ENCODE peak calls at places on chromosomes 7 and 10, in four cellular contexts. One of them, this sample, is unnamed.

GRCh38 chr7:80732635-80733034 is 94.2 kb downstream of the CD36 start:
- DNase-seq in neural crest cell: no peak
- DNase-seq in pancreas: no peak
- DNase-seq in neural progenitor cell: peak
- DNase-seq in this sample: no peak

GRCh38 chr7:86282014-86282682 is 361.6 kb upstream of the GRM3 start:
- DNase-seq in neural crest cell: no peak
- DNase-seq in neural progenitor cell: no peak
- DNase-seq in pancreas: peak
- DNase-seq in this sample: no peak

GRCh38 chr10:130929422-130930325 is 381.8 kb downstream of the TCERG1L start:
- DNase-seq in neural crest cell: no peak
- DNase-seq in pancreas: no peak
- DNase-seq in neural progenitor cell: no peak
- DNase-seq in this sample: no peak

GRCh38 chr10:113986316-113986715 is 57.4 kb upstream of the ADRB1 start:
- DNase-seq in pancreas: no peak
- DNase-seq in neural crest cell: no peak
- DNase-seq in neural progenitor cell: no peak
- DNase-seq in this sample: no peak

GRCh38 chr10:89857399-89857798 is 156.0 kb downstream of the KIF20B start:
- DNase-seq in neural progenitor cell: no peak
- DNase-seq in pancreas: no peak
- DNase-seq in neural crest cell: no peak
- DNase-seq in this sample: no peak

GRCh38 chr7:90920336-90920735 is 324.2 kb downstream of the CDK14 start:
- DNase-seq in pancreas: no peak
- DNase-seq in neural progenitor cell: no peak
- DNase-seq in neural crest cell: no peak
- DNase-seq in this sample: no peak

GRCh38 chr7:73700581-73701134 is 17.3 kb downstream of the BUD23 start:
- DNase-seq in neural progenitor cell: no peak
- DNase-seq in neural crest cell: no peak
- DNase-seq in pancreas: no peak
- DNase-seq in this sample: no peak

GRCh38 chr7:90642978-90643377 is 46.9 kb downstream of the CDK14 start:
- DNase-seq in neural crest cell: no peak
- DNase-seq in pancreas: no peak
- DNase-seq in neural progenitor cell: no peak
- DNase-seq in this sample: no peak

GRCh38 chr10:129659881-129660280 is 192.8 kb downstream of the MGMT start:
- DNase-seq in neural progenitor cell: no peak
- DNase-seq in pancreas: no peak
- DNase-seq in neural crest cell: no peak
- DNase-seq in this sample: no peak

GRCh38 chr7:120043250-120043649 is 229.7 kb upstream of the KCND2 start:
- DNase-seq in neural progenitor cell: no peak
- DNase-seq in neural crest cell: no peak
- DNase-seq in pancreas: no peak
- DNase-seq in this sample: no peak

GRCh38 chr10:132500781-132501415 is 36.7 kb upstream of the INPP5A start:
- DNase-seq in pancreas: no peak
- DNase-seq in neural progenitor cell: no peak
- DNase-seq in neural crest cell: no peak
- DNase-seq in this sample: no peak

GRCh38 chr7:34655384-34655783 is 2.6 kb upstream of the NPSR1 start:
- DNase-seq in neural crest cell: no peak
- DNase-seq in pancreas: no peak
- DNase-seq in neural progenitor cell: peak
- DNase-seq in this sample: no peak

GRCh38 chr7:34657632-34658268 is at the start of gene NPSR1:
- DNase-seq in pancreas: no peak
- DNase-seq in neural progenitor cell: no peak
- DNase-seq in neural crest cell: no peak
- DNase-seq in this sample: no peak

GRCh38 chr7:34652784-34653183 is 5.2 kb upstream of the NPSR1 start:
- DNase-seq in neural progenitor cell: no peak
- DNase-seq in neural crest cell: no peak
- DNase-seq in pancreas: no peak
- DNase-seq in this sample: no peak

GRCh38 chr7:34656036-34656435 is 2.0 kb upstream of the NPSR1 start:
- DNase-seq in neural crest cell: no peak
- DNase-seq in neural progenitor cell: no peak
- DNase-seq in pancreas: no peak
- DNase-seq in this sample: no peak

GRCh38 chr7:34653787-34654186 is 4.2 kb upstream of the NPSR1 start:
- DNase-seq in neural crest cell: no peak
- DNase-seq in neural progenitor cell: no peak
- DNase-seq in pancreas: no peak
- DNase-seq in this sample: no peak
- TF ChIP-seq CTCF in neural crest cell: no peak
- TF ChIP-seq CTCF in neural progenitor cell: no peak
- TF ChIP-seq CTCF in pancreas: no peak
- TF ChIP-seq CTCF in this sample: no peak

DNA sequence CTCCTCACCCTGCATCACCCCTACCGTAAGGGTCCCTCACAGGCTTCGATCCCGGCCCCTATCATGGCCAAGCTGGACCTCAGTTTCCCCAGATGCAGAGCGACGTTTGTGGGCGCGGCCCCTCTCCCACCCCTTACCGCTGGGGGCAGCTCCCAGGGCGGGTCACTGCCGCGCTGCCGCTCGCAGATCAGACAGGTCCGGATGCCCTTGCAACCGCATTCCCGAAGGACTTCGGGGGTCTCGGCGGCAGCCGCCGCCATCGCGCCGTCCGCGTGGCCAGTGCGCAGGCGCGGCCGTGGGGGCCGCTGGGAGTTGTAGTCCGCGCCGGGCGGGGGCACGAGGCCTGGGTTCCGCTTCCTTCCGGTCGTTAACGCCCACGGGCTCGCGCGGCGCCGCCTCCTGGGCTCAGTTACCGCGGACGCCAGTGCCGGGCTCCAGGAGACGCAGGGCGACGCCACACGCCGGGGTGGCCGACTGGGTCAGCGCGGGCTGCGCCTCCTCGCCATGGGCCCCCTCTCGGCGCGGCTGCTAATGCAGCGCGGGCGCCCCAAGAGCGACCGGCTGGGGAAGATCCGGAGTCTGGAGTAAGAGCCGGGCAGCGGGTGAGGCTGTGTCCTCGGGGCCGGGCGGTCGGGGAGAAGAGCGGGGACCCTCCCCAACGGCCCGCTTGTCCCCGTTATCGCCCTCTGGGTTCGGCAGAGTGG is at the start of the genes ALKBH4 and LRWD1:
- DNase-seq in neural crest cell: peak
- DNase-seq in pancreas: peak
- DNase-seq in neural progenitor cell: peak
- DNase-seq in this sample: peak
- TF ChIP-seq CTCF in neural crest cell: peak
- TF ChIP-seq CTCF in pancreas: no peak
- TF ChIP-seq CTCF in neural progenitor cell: peak
- TF ChIP-seq CTCF in this sample: peak

GRCh38 chr7:115146148-115146547 is 224.3 kb downstream of the MDFIC start:
- DNase-seq in neural progenitor cell: no peak
- DNase-seq in pancreas: no peak
- DNase-seq in neural crest cell: no peak
- DNase-seq in this sample: no peak
- TF ChIP-seq CTCF in neural progenitor cell: no peak
- TF ChIP-seq CTCF in pancreas: no peak
- TF ChIP-seq CTCF in neural crest cell: no peak
- TF ChIP-seq CTCF in this sample: no peak

GRCh38 chr7:770336-770735 is 43.3 kb upstream of the PRKAR1B start:
- DNase-seq in neural crest cell: no peak
- DNase-seq in neural progenitor cell: no peak
- DNase-seq in pancreas: no peak
- DNase-seq in this sample: no peak

GRCh38 chr7:767580-767940 is 40.5 kb upstream of the PRKAR1B start:
- DNase-seq in neural progenitor cell: no peak
- DNase-seq in pancreas: no peak
- DNase-seq in neural crest cell: no peak
- DNase-seq in this sample: no peak

GRCh38 chr7:770786-771185 is 43.7 kb upstream of the PRKAR1B start:
- DNase-seq in neural crest cell: no peak
- DNase-seq in pancreas: no peak
- DNase-seq in neural progenitor cell: no peak
- DNase-seq in this sample: no peak

GRCh38 chr7:767941-768729 is 41.1 kb upstream of the PRKAR1B start:
- DNase-seq in neural progenitor cell: no peak
- DNase-seq in neural crest cell: no peak
- DNase-seq in pancreas: peak
- DNase-seq in this sample: no peak

DNA sequence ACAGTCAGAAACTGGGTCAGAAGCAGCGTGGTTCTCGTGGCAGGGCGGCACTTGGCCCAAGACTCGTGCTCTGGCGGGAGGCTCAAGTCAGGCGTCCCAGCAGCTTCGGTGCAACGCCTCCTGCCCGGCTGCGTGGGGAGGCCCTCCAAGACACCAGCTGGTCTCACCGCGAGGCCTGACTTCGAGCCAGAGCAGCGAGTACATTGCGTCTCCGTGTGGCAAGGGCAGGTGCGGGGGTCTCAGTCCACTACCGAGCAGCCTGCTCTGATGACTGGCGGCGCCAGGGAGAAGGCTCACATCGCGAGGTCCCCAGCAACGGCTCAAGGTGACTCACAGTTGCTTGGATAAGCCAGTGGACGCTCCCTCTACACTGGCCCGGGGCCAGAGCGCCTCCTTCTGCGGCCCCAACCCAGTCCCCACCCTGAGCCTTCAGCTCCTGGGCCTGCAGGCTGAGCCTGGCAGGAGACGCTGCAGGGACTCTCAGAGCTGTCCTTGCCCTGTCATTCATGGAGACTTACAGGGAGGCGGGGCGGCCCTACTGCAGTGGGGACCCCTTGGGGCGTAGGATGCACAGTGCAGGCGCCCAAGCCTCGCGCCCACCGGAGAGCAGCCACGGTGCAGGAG is 41.9 kb upstream of the PRKAR1B start:
- DNase-seq in neural progenitor cell: peak
- DNase-seq in pancreas: no peak
- DNase-seq in neural crest cell: no peak
- DNase-seq in this sample: no peak
- TF ChIP-seq CTCF in neural progenitor cell: peak
- TF ChIP-seq CTCF in pancreas: no peak
- TF ChIP-seq CTCF in neural crest cell: no peak
- TF ChIP-seq CTCF in this sample: peak